ENCODE peak calls at places on chromosomes 5 and 9, in nine cellular contexts. Y is SW 1271; L is stimulated activated CD8-positive, alpha-beta memory T cell treated with anti-CD3 and anti-CD28 coated beads, Interleukin-15, amount 100 ng/mL, for 4 hours; Q is HFFc6; E is HCEC 1CT; S is progenitor cell of endocrine pancreas; M is globus pallidus; K is iPS-NIHi11; C is GM23248. D is an unnamed sample.

GRCh38 chr9:2066312-2067273 is 51.4 kb downstream of the SMARCA2 start:
- DNase-seq in S (no peak), L (no peak), K (peak; percentile 30), E (peak; percentile 8), Q (peak; percentile 76), Y (no peak), M (peak; percentile 20), C (peak; percentile 67), D (peak; percentile 73)

GRCh38 chr5:11757661-11758060 is 146.6 kb downstream of the CTNND2 start:
- DNase-seq in S (no peak), K (no peak), M (no peak), L (no peak), E (no peak), Y (no peak), Q (no peak), C (no peak), D (no peak)

GRCh38 chr9:110615526-110615925 is 36.0 kb upstream of the SVEP1 start:
- DNase-seq in K (no peak), Y (no peak), L (no peak), S (no peak), E (peak; percentile 69), M (no peak), C (peak; percentile 87), Q (peak; percentile 50), D (peak; percentile 31)

GRCh38 chr9:137666505-137666809 is 47.7 kb downstream of the EHMT1 start:
- DNase-seq in M (peak; percentile 33), S (no peak), Q (no peak), C (no peak), E (no peak), K (no peak), L (no peak), Y (no peak), D (no peak)

GRCh38 chr5:42912184-42912766 is 100.6 kb upstream of the SELENOP start:
- DNase-seq in E (peak; percentile 60), Y (no peak), C (peak; percentile 67), L (peak; percentile 7), K (peak; percentile 17), Q (peak; percentile 39), M (no peak), S (no peak), D (peak; percentile 71)

GRCh38 chr5:2752059-2752874 is 790 bp upstream of the IRX2 start:
- DNase-seq in E (no peak), S (no peak), K (no peak), M (no peak), L (no peak), Y (no peak), C (peak; percentile 81), Q (peak; percentile 29), D (peak; percentile 62)

GRCh38 chr9:126429190-126429589 is 102.6 kb downstream of the MVB12B start:
- DNase-seq in Q (no peak), Y (no peak), M (no peak), E (no peak), C (no peak), K (no peak), L (no peak), S (no peak), D (no peak)

GRCh38 chr9:135036861-135037465 is 50.5 kb upstream of the OLFM1 start:
- DNase-seq in M (no peak), K (no peak), Q (no peak), E (no peak), C (no peak), Y (no peak), S (no peak), L (no peak), D (no peak)

GRCh38 chr5:65928341-65928752 is 2.0 kb downstream of the ERBIN start:
- DNase-seq in Y (no peak), E (peak; percentile 47), K (no peak), L (no peak), M (peak; percentile 43), C (peak; percentile 45), S (no peak), Q (no peak), D (no peak)

GRCh38 chr9:4489919-4490704 is at the start of gene SLC1A1:
- DNase-seq in Y (no peak), S (peak; percentile 36), L (no peak), Q (no peak), C (peak; percentile 83), E (peak; percentile 59), M (peak; percentile 11), K (peak; percentile 75), D (peak; percentile 40)

GRCh38 chr5:110105692-110106091 is 416.0 kb downstream of the MAN2A1 start:
- DNase-seq in Y (no peak), M (no peak), L (no peak), Q (no peak), S (no peak), C (peak; percentile 65), K (no peak), E (no peak), D (peak; percentile 71)

GRCh38 chr5:23655674-23656073 is 148.3 kb downstream of the PRDM9 start:
- DNase-seq in S (no peak), L (no peak), M (no peak), K (no peak), Y (no peak), C (no peak), Q (no peak), E (peak; percentile 43), D (no peak)

GRCh38 chr5:54646285-54647101 is 128.9 kb downstream of the SNX18 start:
- DNase-seq in Q (peak; percentile 18), L (peak; percentile 56), K (peak; percentile 56), E (peak; percentile 53), S (no peak), C (peak; percentile 73), M (peak; percentile 72), Y (no peak), D (peak; percentile 90)

GRCh38 chr5:150574818-150575537 is 65.5 kb upstream of the SYNPO start:
- DNase-seq in Q (no peak), M (no peak), Y (no peak), E (no peak), K (no peak), S (no peak), L (no peak), C (no peak), D (no peak)

GRCh38 chr9:2526071-2526862 is 95.3 kb upstream of the VLDLR start:
- DNase-seq in L (no peak), K (no peak), C (peak; percentile 24), Y (no peak), Q (no peak), M (no peak), E (no peak), S (no peak), D (peak; percentile 12)

GRCh38 chr5:151303666-151304065 is at the start of gene SLC36A3:
- DNase-seq in Y (no peak), M (no peak), C (no peak), E (no peak), S (no peak), Q (no peak), L (no peak), K (no peak), D (no peak)

GRCh38 chr5:142548739-142549275 is 137.1 kb downstream of the FGF1 start:
- DNase-seq in E (peak; percentile 95), Y (peak; percentile 91), M (peak; percentile 67), S (peak; percentile 36), Q (peak; percentile 91), K (peak; percentile 84), C (peak; percentile 94), L (no peak), D (peak; percentile 95)

GRCh38 chr9:125538092-125538473 is 168.9 kb downstream of the MAPKAP1 start:
- DNase-seq in Y (no peak), K (no peak), S (no peak), M (no peak), C (peak; percentile 96), E (peak; percentile 91), L (no peak), Q (peak; percentile 89), D (peak; percentile 89)